ENCODE peak calls at places on chromosomes 6 and 20, in five cellular contexts. K is choroid plexus epithelial cell; T is CD8-positive, alpha-beta T cell; S is endothelial cell; R is iris pigment epithelial cell. O is an unnamed sample.

GRCh38 chr6:47446974-47447373 is 30.6 kb upstream of the CD2AP start:
- DNase-seq in S (no peak), T (no peak), K (no peak), R (no peak), O (no peak)

GRCh38 chr6:28281288-28282064 is at the start of gene PGBD1:
- DNase-seq in T (peak; percentile 46), S (peak; percentile 85), R (peak; percentile 77), K (peak; percentile 78), O (peak; percentile 74)

GRCh38 chr6:169778646-169779045 is 27.2 kb downstream of the ERMARD start:
- DNase-seq in T (no peak), K (no peak), R (no peak), S (no peak), O (no peak)

GRCh38 chr20:57313951-57314350 is 15.7 kb upstream of the SPO11 start:
- DNase-seq in S (no peak), T (no peak), R (no peak), K (no peak), O (no peak)

GRCh38 chr6:72580281-72580940 is 41.5 kb upstream of the KCNQ5 start:
- DNase-seq in T (no peak), S (peak; percentile 10), R (peak; percentile 89), K (peak; percentile 86), O (peak; percentile 77)

GRCh38 chr20:6637160-6637579 is 130.3 kb upstream of the BMP2 start:
- DNase-seq in S (no peak), R (no peak), K (no peak), T (no peak), O (no peak)

GRCh38 chr20:10958279-10958678 is 284.5 kb upstream of the JAG1 start:
- DNase-seq in R (peak; percentile 18), T (no peak), S (no peak), K (no peak), O (no peak)

GRCh38 chr20:22452442-22453011 is 131.8 kb downstream of the FOXA2 start:
- DNase-seq in S (no peak), K (no peak), R (no peak), T (no peak), O (no peak)

GRCh38 chr20:45347297-45347935 is 808 bp downstream of the SDC4 start:
- DNase-seq in R (no peak), K (no peak), T (no peak), S (no peak), O (no peak)

GRCh38 chr6:139640911-139641310 is 266.5 kb upstream of the CITED2 start:
- DNase-seq in R (no peak), S (no peak), T (no peak), K (no peak), O (no peak)

GRCh38 chr20:33910056-33910455 is 83.7 kb upstream of the RALY start:
- DNase-seq in K (peak; percentile 78), S (no peak), R (peak; percentile 84), T (no peak), O (no peak)

GRCh38 chr6:27812078-27812804 is 100.0 kb downstream of the OR2B2 start:
- DNase-seq in K (no peak), T (no peak), S (no peak), R (no peak), O (no peak)

O was measured in fibroblast of mammary gland.